ENCODE peak calls at places on chromosomes 7 and 10, in seven cellular contexts. V, M, E, R, Q, N and A are unnamed samples.

GRCh38 chr10:14686356-14686755 is 88.3 kb downstream of the FAM107B start:
- DNase-seq in M (no peak), N (no peak), Q (peak), E (no peak), R (no peak), V (no peak), A (no peak)

GRCh38 chr7:152743600-152743999 is 16.0 kb upstream of the ACTR3B start:
- DNase-seq in R (no peak), V (no peak), M (no peak), N (no peak), E (no peak), Q (peak), A (no peak)

GRCh38 chr10:47048533-47048905 is 137.3 kb downstream of the PTPN20 start:
- DNase-seq in Q (no peak), R (no peak), N (no peak), V (no peak), E (no peak), M (peak), A (peak)

GRCh38 chr10:126524526-126524925 is 136.2 kb upstream of the ADAM12 start:
- DNase-seq in V (no peak), E (no peak), M (no peak), R (no peak), N (no peak), Q (no peak), A (no peak)

GRCh38 chr7:121436688-121437087 is 40.6 kb upstream of the FAM3C start:
- DNase-seq in E (no peak), M (peak), R (no peak), Q (no peak), N (no peak), V (no peak), A (peak)

GRCh38 chr7:98617051-98617959 is at the start of gene NPTX2:
- DNase-seq in N (no peak), R (peak), E (no peak), M (peak), V (peak), Q (no peak), A (peak)

GRCh38 chr10:34526186-34526585 is 288.9 kb downstream of the PARD3 start:
- DNase-seq in M (no peak), V (no peak), N (peak), E (peak), Q (no peak), R (no peak), A (peak)

GRCh38 chr7:74253331-74253730 is 868 bp downstream of the RFC2 start:
- DNase-seq in V (no peak), M (no peak), R (no peak), Q (no peak), E (no peak), N (no peak), A (no peak)

GRCh38 chr7:80918909-80919721 is at the start of gene SEMA3C:
- DNase-seq in M (peak), E (peak), V (peak), Q (peak), R (peak), N (peak), A (peak)

GRCh38 chr10:127918570-127918969 is 11.7 kb downstream of the PTPRE start:
- DNase-seq in R (no peak), Q (no peak), E (no peak), V (peak), M (no peak), N (no peak), A (no peak)

GRCh38 chr10:33571616-33572015 is 237.1 kb upstream of the NRP1 start:
- DNase-seq in N (no peak), Q (peak), M (no peak), V (no peak), R (no peak), E (peak), A (peak)

GRCh38 chr10:110916554-110917346 is 2.2 kb downstream of the BBIP1 start:
- DNase-seq in Q (peak), V (no peak), E (peak), N (peak), M (no peak), R (no peak), A (peak)

GRCh38 chr7:76262683-76263402 is 39.6 kb upstream of the HSPB1 start:
- DNase-seq in R (peak), V (peak), N (peak), Q (peak), E (peak), M (peak), A (peak)

GRCh38 chr10:29634764-29635625 is at the start of gene SVIL:
- DNase-seq in M (peak), E (peak), V (no peak), N (peak), Q (no peak), R (no peak), A (peak)

GRCh38 chr10:22461891-22462290 is 116.6 kb downstream of the SPAG6 start:
- DNase-seq in R (no peak), V (no peak), N (no peak), Q (no peak), M (no peak), E (no peak), A (no peak)

GRCh38 chr10:122505011-122505410 is 43.7 kb downstream of the HTRA1 start:
- DNase-seq in R (no peak), N (no peak), V (no peak), M (no peak), Q (no peak), E (no peak), A (no peak)

GRCh38 chr7:2203551-2204300 is 29.0 kb downstream of the MAD1L1 start:
- DNase-seq in M (no peak), R (no peak), Q (no peak), E (peak), V (no peak), N (peak), A (no peak)

GRCh38 chr7:5222861-5223411 is 32.9 kb downstream of the WIPI2 start:
- DNase-seq in R (no peak), V (no peak), Q (no peak), E (no peak), N (no peak), M (no peak), A (no peak)

GRCh38 chr10:15558136-15558535 is 161.6 kb downstream of the ITGA8 start:
- DNase-seq in V (no peak), R (no peak), E (peak), M (no peak), N (peak), Q (peak), A (peak)

GRCh38 chr10:102281103-102281502 is 35.8 kb downstream of the GBF1 start:
- DNase-seq in R (no peak), V (no peak), E (peak), Q (no peak), N (peak), M (no peak), A (peak)

GRCh38 chr7:96304573-96304972 is 17.3 kb downstream of the SLC25A13 start:
- DNase-seq in Q (no peak), M (no peak), V (no peak), E (no peak), R (no peak), N (peak), A (no peak)

GRCh38 chr7:85529197-85529596 is 342.3 kb upstream of the SEMA3D start:
- DNase-seq in Q (no peak), M (no peak), N (peak), R (no peak), E (peak), V (no peak), A (peak)

GRCh38 chr10:36943534-36943933 is 181.9 kb upstream of the ANKRD30A start:
- DNase-seq in Q (peak), N (no peak), R (no peak), M (no peak), E (no peak), V (no peak), A (no peak)

GRCh38 chr7:18429547-18429946 is 66.0 kb upstream of the HDAC9 start:
- DNase-seq in Q (no peak), M (no peak), R (no peak), E (peak), N (peak), V (no peak), A (peak)

GRCh38 chr10:110010076-110011069 is 2.6 kb downstream of the ADD3 start:
- DNase-seq in R (no peak), N (no peak), E (peak), Q (no peak), V (no peak), M (no peak), A (no peak)

GRCh38 chr10:84191106-84191505 is 3.2 kb upstream of the CDHR1 start:
- DNase-seq in E (no peak), M (no peak), V (no peak), N (no peak), Q (no peak), R (no peak), A (no peak)

GRCh38 chr7:30251708-30252329 is 32.6 kb upstream of the ZNRF2 start:
- DNase-seq in N (peak), R (no peak), V (no peak), M (no peak), E (no peak), Q (no peak), A (no peak)

GRCh38 chr7:93053209-93053945 is 64.4 kb downstream of the SAMD9 start:
- DNase-seq in N (no peak), V (no peak), R (no peak), M (no peak), E (no peak), Q (no peak), A (no peak)

GRCh38 chr10:100993986-100994708 is 5.5 kb upstream of the LZTS2 start:
- DNase-seq in Q (no peak), E (peak), R (no peak), N (peak), V (no peak), M (no peak), A (peak)

GRCh38 chr7:119026391-119026790 is 801.9 kb downstream of the ANKRD7 start:
- DNase-seq in M (no peak), R (no peak), V (no peak), N (no peak), Q (no peak), E (no peak), A (no peak)

GRCh38 chr7:26153823-26154783 is 2.1 kb downstream of the NFE2L3 start:
- DNase-seq in E (peak), R (no peak), V (peak), M (peak), Q (no peak), N (peak), A (peak)

GRCh38 chr7:47611045-47611511 is 29.2 kb upstream of the TNS3 start:
- DNase-seq in N (no peak), V (no peak), E (no peak), R (no peak), Q (no peak), M (no peak), A (no peak)

GRCh38 chr7:36192050-36192824 is 39.2 kb downstream of the EEPD1 start:
- DNase-seq in V (no peak), N (peak), M (no peak), R (no peak), E (peak), Q (peak), A (no peak)

GRCh38 chr10:101601541-101601940 is 13.4 kb downstream of the DPCD start:
- DNase-seq in E (no peak), V (no peak), R (no peak), N (no peak), M (no peak), Q (no peak), A (no peak)

GRCh38 chr10:114635797-114636550 is 22.1 kb downstream of the ABLIM1 start:
- DNase-seq in V (no peak), M (no peak), R (no peak), N (no peak), E (no peak), Q (no peak), A (no peak)

GRCh38 chr10:51718804-51719291 is 19.5 kb upstream of the CSTF2T start:
- DNase-seq in N (peak), E (peak), V (no peak), M (peak), Q (peak), R (no peak), A (peak)

GRCh38 chr10:14971867-14972448 is 12.8 kb downstream of the MEIG1 start:
- DNase-seq in Q (no peak), M (peak), E (no peak), R (no peak), N (peak), V (peak), A (peak)

GRCh38 chr10:12689893-12690292 is 311.6 kb downstream of the CCDC3 start:
- DNase-seq in N (peak), V (no peak), R (no peak), Q (no peak), E (no peak), M (no peak), A (no peak)

GRCh38 chr10:12685261-12685861 is 316.2 kb downstream of the CCDC3 start:
- DNase-seq in Q (no peak), E (no peak), N (no peak), M (no peak), R (no peak), V (no peak), A (no peak)

GRCh38 chr10:12687996-12688395 is 313.5 kb downstream of the CCDC3 start:
- DNase-seq in Q (no peak), N (no peak), R (no peak), E (no peak), V (no peak), M (no peak), A (no peak)

GRCh38 chr10:12684784-12685183 is 316.7 kb downstream of the CCDC3 start:
- DNase-seq in R (no peak), V (no peak), Q (no peak), N (no peak), E (no peak), M (no peak), A (no peak)

GRCh38 chr10:12690525-12691139 is 310.9 kb downstream of the CCDC3 start:
- DNase-seq in N (peak), M (no peak), R (no peak), V (no peak), Q (no peak), E (peak), A (peak)
- H3K27ac ChIP-seq in N (no peak), M (no peak), R (no peak), V (no peak), Q (no peak), E (peak), A (no peak)

GRCh38 chr7:117238937-117239336 is 83.9 kb downstream of the WNT2 start:
- DNase-seq in M (no peak), Q (no peak), N (no peak), V (no peak), E (no peak), R (no peak), A (no peak)
- H3K4ac ChIP-seq in M (no peak), Q (no peak), N (no peak), V (no peak), E (no peak), R (no peak), A (no peak)

GRCh38 chr7:84454174-84454959 is 259.8 kb upstream of the SEMA3A start:
- DNase-seq in V (no peak), E (no peak), R (no peak), Q (no peak), N (no peak), M (no peak), A (no peak)
- H3K18ac ChIP-seq in V (no peak), E (no peak), R (no peak), Q (no peak), N (no peak), M (no peak), A (no peak)

GRCh38 chr7:94295805-94296204 is 98.9 kb upstream of the COL1A2 start:
- DNase-seq in R (no peak), N (peak), E (peak), M (no peak), Q (no peak), V (no peak), A (no peak)
- H3K27ac ChIP-seq in R (no peak), N (peak), E (peak), M (no peak), Q (no peak), V (no peak), A (no peak)

DNA sequence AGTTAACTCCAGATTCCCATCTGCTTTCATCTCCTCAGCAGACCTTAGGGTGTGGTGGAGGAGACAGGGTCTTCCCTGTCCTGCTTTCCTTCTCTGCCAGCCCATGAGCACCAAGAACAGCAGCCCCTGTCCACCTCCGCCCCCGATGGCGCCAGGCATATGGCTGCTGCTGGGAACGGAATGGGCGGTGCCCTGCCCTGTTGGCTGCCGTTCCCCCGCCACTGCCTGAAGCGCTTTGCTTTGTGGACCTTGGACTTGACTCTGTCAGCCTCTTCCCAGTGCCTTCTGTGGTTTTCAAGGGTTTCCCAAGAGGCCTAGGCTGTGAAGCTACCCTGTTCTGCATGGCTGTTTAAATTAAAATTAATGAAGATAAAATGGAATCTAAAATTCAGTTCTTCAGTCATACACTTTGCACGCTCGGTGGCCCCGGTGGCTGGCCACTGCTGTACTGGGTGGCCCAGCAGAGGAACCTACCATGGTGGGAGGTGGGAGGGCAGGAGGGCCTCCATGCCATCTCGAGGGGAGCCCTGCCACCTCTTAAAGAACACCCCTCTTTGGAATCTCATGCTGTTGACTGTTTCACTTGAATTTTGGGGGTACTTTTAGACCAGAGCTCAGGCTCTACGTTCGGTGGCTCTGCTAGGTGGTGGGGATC is 78.7 kb downstream of the NKX6-2 start:
- DNase-seq in N (no peak), M (peak), Q (no peak), E (no peak), V (no peak), R (no peak), A (no peak)
- H3K4ac ChIP-seq in N (no peak), M (no peak), Q (no peak), E (no peak), V (no peak), R (no peak), A (no peak)

DNA sequence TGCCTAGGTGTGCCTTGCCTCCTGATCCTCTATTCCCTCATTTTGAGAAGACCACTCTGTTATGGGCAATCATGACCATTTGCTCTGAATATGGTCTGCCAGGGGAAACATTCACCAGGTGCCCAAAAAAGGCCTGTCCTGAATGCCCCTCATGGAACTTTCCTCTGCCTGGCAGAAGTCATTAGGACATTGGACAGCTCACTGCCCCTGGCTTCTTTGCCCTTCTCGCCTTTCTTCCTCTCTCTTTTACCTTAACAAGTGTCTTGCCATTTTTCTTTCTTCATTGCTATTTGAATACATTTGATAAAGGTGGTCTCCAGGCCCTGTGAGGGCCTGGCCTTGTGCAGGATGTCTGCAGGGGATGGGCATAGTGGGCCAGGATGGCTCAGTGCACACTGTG is 20.3 kb downstream of the MBL2 start:
- DNase-seq in R (no peak), E (no peak), V (no peak), Q (no peak), M (no peak), N (no peak), A (no peak)
- H3K18ac ChIP-seq in R (no peak), E (no peak), V (no peak), Q (no peak), M (no peak), N (no peak), A (no peak)

DNA sequence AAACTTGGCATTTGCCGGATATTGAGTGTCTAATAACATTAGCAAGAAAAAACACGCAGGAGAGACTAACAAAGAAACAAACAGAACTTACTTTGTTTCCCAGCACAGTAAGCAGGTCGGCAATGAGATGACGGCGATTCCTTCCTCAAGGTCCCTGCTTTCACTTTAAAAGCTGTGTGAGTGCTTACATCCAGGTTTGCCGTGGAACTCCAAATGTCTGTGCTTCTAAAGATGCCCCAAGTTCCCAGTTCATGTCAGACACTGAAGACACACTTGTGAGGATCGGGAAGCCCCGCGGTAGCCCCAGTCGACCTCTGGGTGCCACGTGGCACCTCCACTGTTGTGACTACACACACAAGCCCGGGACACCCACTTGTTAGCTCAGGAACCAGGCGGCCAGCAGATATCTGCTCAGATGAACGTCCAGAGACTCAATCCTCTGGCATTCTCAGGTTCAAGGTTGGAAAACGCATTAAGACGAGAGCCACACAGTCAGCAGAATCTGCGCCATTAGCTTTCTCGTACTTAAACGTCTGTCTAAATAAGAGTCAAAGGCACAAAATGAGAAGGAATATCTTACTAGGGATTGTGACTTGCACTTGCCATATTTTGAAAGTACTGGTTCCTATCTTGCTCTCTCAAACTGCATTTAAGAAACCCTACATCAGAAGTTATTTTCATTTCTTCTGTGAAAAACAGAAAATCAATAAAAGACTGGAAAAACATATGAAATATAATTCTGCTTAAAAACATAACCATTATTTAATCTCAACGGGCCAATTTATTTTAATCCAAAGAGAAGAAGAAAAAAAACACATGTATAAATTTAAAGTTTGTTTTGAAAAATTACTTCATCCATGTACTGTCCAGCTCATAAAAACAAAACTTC is 207.6 kb upstream of the KLF14 start:
- DNase-seq in N (peak), Q (peak), E (peak), R (no peak), V (no peak), M (no peak), A (no peak)
- H3K27ac ChIP-seq in N (no peak), Q (no peak), E (peak), R (no peak), V (no peak), M (no peak), A (no peak)

GRCh38 chr10:49354593-49354992 is 41.3 kb downstream of the DRGX start:
- DNase-seq in M (no peak), E (no peak), N (no peak), R (no peak), Q (no peak), V (no peak), A (no peak)
- H3K4ac ChIP-seq in M (no peak), E (no peak), N (no peak), R (no peak), Q (no peak), V (no peak), A (no peak)

GRCh38 chr10:61891911-61892310 is 9.6 kb upstream of the ARID5B start:
- DNase-seq in Q (no peak), R (no peak), V (no peak), M (no peak), E (peak), N (no peak), A (no peak)
- H3K18ac ChIP-seq in Q (no peak), R (no peak), V (no peak), M (no peak), E (no peak), N (no peak), A (no peak)